ENCODE peak calls at places on chromosome 4, in four cellular contexts. One of them, this sample, is unnamed.

GRCh38 chr4:111323496-111323895 is 700.6 kb upstream of the PITX2 start:
- DNase-seq in H9: no peak
- DNase-seq in IMR-90: peak
- DNase-seq in H1: no peak
- DNase-seq in this sample: peak

GRCh38 chr4:142348489-142349076 is 497.5 kb downstream of the INPP4B start:
- DNase-seq in H1: no peak
- DNase-seq in IMR-90: no peak
- DNase-seq in H9: no peak
- DNase-seq in this sample: peak

GRCh38 chr4:137125011-137125410 is 407.3 kb downstream of the PCDH18 start:
- DNase-seq in H9: no peak
- DNase-seq in IMR-90: peak
- DNase-seq in H1: no peak
- DNase-seq in this sample: no peak

GRCh38 chr4:128371004-128371777 is 83.6 kb upstream of the PGRMC2 start:
- DNase-seq in IMR-90: peak
- DNase-seq in H9: no peak
- DNase-seq in H1: no peak
- DNase-seq in this sample: no peak

GRCh38 chr4:85610450-85610849 is 135.5 kb downstream of the ARHGAP24 start:
- DNase-seq in IMR-90: no peak
- DNase-seq in H1: no peak
- DNase-seq in H9: no peak
- DNase-seq in this sample: no peak

GRCh38 chr4:101367201-101367600 is 19.9 kb upstream of the PPP3CA start:
- DNase-seq in H9: no peak
- DNase-seq in IMR-90: peak
- DNase-seq in H1: no peak
- DNase-seq in this sample: no peak

GRCh38 chr4:90889171-90889570 is 762.0 kb downstream of the CCSER1 start:
- DNase-seq in H9: no peak
- DNase-seq in IMR-90: no peak
- DNase-seq in H1: no peak
- DNase-seq in this sample: no peak

GRCh38 chr4:39335566-39335965 is 30.6 kb downstream of the RFC1 start:
- DNase-seq in IMR-90: no peak
- DNase-seq in H1: no peak
- DNase-seq in H9: no peak
- DNase-seq in this sample: no peak

GRCh38 chr4:40980318-40980883 is 230.6 kb downstream of the NSUN7 start:
- DNase-seq in H9: no peak
- DNase-seq in H1: no peak
- DNase-seq in IMR-90: no peak
- DNase-seq in this sample: peak

DNA sequence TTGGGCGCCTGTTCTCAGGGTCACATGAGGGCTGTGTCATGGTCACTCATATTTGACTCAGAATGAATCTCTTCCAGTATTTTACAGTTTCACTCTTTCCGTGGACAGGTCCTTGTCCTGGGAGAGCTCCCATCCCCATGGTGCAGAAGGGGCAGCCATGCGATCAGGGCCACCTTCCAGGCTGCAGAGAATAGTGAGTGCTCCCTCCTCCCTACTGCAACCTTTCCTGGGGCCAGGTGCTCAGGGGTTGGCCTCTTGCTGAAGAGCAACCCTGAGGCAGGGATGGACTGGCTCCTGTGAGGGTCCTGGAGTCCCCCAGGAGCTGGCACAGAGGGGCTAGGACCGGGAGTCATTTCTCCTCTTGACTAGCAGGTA is 108.4 kb downstream of the ABLIM2 start:
- DNase-seq in H9: no peak
- DNase-seq in IMR-90: no peak
- DNase-seq in H1: no peak
- DNase-seq in this sample: no peak
- H2BK5ac ChIP-seq in H9: peak
- H2BK5ac ChIP-seq in IMR-90: no peak
- H2BK5ac ChIP-seq in H1: peak
- H2BK5ac ChIP-seq in this sample: no peak

GRCh38 chr4:73798842-73799241 is 37.6 kb upstream of the CXCL6 start:
- DNase-seq in H9: no peak
- DNase-seq in IMR-90: no peak
- DNase-seq in H1: no peak
- DNase-seq in this sample: no peak
- H4K5ac ChIP-seq in H9: no peak
- H4K5ac ChIP-seq in IMR-90: no peak
- H4K5ac ChIP-seq in H1: no peak
- H4K5ac ChIP-seq in this sample: no peak

DNA sequence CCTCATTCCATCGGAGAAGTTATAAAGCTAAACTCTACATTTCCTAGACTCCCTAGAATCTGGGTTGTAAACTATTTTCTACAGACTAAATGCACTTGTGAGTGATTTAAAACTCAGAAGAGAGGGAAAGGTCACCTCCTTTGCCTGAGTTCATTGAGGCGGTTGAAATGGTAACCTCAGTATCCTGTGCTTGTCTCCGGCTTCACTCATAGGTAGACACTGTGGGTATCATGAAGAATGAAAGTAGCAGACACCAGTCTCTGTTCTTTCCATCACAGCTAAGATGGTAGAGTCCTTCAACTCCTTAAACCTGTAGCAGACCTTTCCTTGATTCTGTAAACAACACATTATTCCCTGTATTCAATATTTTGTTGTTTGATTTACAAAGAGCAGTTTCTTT is 291.3 kb upstream of the ANKRD50 start:
- DNase-seq in H9: no peak
- DNase-seq in IMR-90: no peak
- DNase-seq in H1: no peak
- DNase-seq in this sample: no peak
- H2BK5ac ChIP-seq in H9: no peak
- H2BK5ac ChIP-seq in IMR-90: no peak
- H2BK5ac ChIP-seq in H1: no peak
- H2BK5ac ChIP-seq in this sample: no peak

DNA sequence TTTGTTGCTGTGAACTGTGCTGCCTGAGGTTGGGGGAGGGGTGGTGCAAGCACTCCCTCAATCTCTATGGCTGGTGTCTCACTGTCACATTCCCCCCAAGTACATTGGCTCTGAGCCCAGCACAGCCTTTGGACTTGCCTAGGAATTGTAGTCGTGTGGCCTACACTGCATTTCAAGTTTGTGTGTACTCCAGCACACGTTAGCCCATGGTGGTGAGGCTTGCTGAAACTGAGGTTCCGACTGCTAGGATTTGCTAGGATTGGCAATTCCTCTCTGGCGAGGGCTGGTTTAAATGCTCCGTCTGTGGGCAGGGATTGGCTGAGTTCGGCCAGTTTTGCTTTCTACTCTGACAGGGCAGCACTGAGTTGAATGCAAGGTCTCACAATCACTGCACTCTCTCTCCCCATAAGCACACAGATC is 121.7 kb upstream of the CXXC4 start:
- DNase-seq in H9: no peak
- DNase-seq in H1: no peak
- DNase-seq in IMR-90: no peak
- DNase-seq in this sample: no peak
- H4K5ac ChIP-seq in H9: no peak
- H4K5ac ChIP-seq in H1: no peak
- H4K5ac ChIP-seq in IMR-90: no peak
- H4K5ac ChIP-seq in this sample: no peak

This sample was measured in mesendoderm.